ENCODE peak calls at places on chromosomes 7 and 10, in ten cellular contexts. J is spleen, S is cardiac muscle cell, Y is AG04450, D is brain microvascular endothelial cell, B is HFFc6, P is HCT116, H is IMR-90, X is hepatocyte, Q is RWPE1. L is an unnamed sample.

GRCh38 chr10:13936826-13937225 is 350.1 kb downstream of the PRPF18 start:
- DNase-seq in J (no peak), S (no peak), Y (no peak), D (no peak), B (no peak), P (no peak), H (no peak), X (no peak), Q (no peak), L (no peak)

GRCh38 chr7:12670071-12670729 is 17.2 kb upstream of the ARL4A start:
- DNase-seq in J (no peak), S (no peak), Y (peak), D (no peak), B (no peak), P (no peak), H (peak), X (peak), Q (no peak), L (no peak)

GRCh38 chr7:64793106-64793755 is 997 bp upstream of the ZNF138 start:
- DNase-seq in J (no peak), S (no peak), Y (no peak), D (no peak), B (peak), P (no peak), H (peak), X (no peak), Q (no peak), L (no peak)

GRCh38 chr7:87152897-87153641 is 816 bp downstream of the DMTF1 start:
- DNase-seq in J (peak), S (peak), Y (no peak), D (no peak), B (peak), P (no peak), H (peak), X (peak), Q (peak), L (no peak)

GRCh38 chr7:1142051-1142635 is 17.9 kb downstream of the ZFAND2A start:
- DNase-seq in J (peak), S (no peak), Y (no peak), D (no peak), B (no peak), P (no peak), H (no peak), X (no peak), Q (no peak), L (no peak)

GRCh38 chr7:135801877-135802276 is 53.3 kb upstream of the FAM180A start:
- DNase-seq in J (no peak), S (no peak), Y (no peak), D (no peak), B (no peak), P (no peak), H (no peak), X (no peak), Q (no peak), L (no peak)

GRCh38 chr10:93680414-93681047 is 21.9 kb downstream of the FRA10AC1 start:
- DNase-seq in J (no peak), S (peak), Y (no peak), D (peak), B (peak), P (peak), H (peak), X (peak), Q (peak), L (no peak)

GRCh38 chr7:139948587-139948986 is 114.2 kb downstream of the PARP12 start:
- DNase-seq in J (no peak), S (no peak), Y (no peak), D (no peak), B (no peak), P (no peak), H (no peak), X (no peak), Q (no peak), L (no peak)

GRCh38 chr10:89086801-89087513 is 96.4 kb downstream of the FAS start:
- DNase-seq in J (peak), S (no peak), Y (peak), D (peak), B (peak), P (no peak), H (peak), X (no peak), Q (no peak), L (no peak)

GRCh38 chr10:129678186-129678585 is 211.1 kb downstream of the MGMT start:
- DNase-seq in J (no peak), S (no peak), Y (no peak), D (no peak), B (no peak), P (no peak), H (no peak), X (no peak), Q (no peak), L (no peak)

GRCh38 chr10:6621536-6621935 is 41.5 kb upstream of the PRKCQ start:
- DNase-seq in J (no peak), S (no peak), Y (no peak), D (peak), B (no peak), P (no peak), H (peak), X (peak), Q (peak), L (no peak)

GRCh38 chr7:1844956-1845390 is 174.9 kb downstream of the ELFN1 start:
- DNase-seq in J (peak), S (peak), Y (no peak), D (no peak), B (no peak), P (no peak), H (no peak), X (no peak), Q (no peak), L (no peak)

GRCh38 chr10:128047991-128048826 is 78.0 kb downstream of the MKI67 start:
- DNase-seq in J (peak), S (peak), Y (no peak), D (peak), B (no peak), P (no peak), H (peak), X (peak), Q (peak), L (no peak)

GRCh38 chr7:519429-519973 is at the start of gene PDGFA:
- DNase-seq in J (no peak), S (peak), Y (no peak), D (no peak), B (peak), P (no peak), H (peak), X (peak), Q (no peak), L (peak)

GRCh38 chr7:33327427-33327826 is 198.1 kb downstream of the BBS9 start:
- DNase-seq in J (no peak), S (no peak), Y (no peak), D (no peak), B (no peak), P (no peak), H (no peak), X (no peak), Q (no peak), L (no peak)

GRCh38 chr7:128031901-128032604 is 816 bp upstream of the LRRC4 start:
- DNase-seq in J (peak), S (peak), Y (peak), D (peak), B (peak), P (no peak), H (peak), X (peak), Q (peak), L (peak)

GRCh38 chr7:39683216-39683845 is 60.0 kb downstream of the RALA start:
- DNase-seq in J (no peak), S (no peak), Y (no peak), D (peak), B (peak), P (no peak), H (peak), X (peak), Q (peak), L (no peak)

GRCh38 chr7:123643495-123644428 is 11.9 kb upstream of the LMOD2 start:
- DNase-seq in J (no peak), S (peak), Y (no peak), D (peak), B (peak), P (peak), H (peak), X (peak), Q (peak), L (no peak)

GRCh38 chr7:1934017-1934416 is 263.9 kb downstream of the ELFN1 start:
- DNase-seq in J (peak), S (no peak), Y (no peak), D (no peak), B (no peak), P (no peak), H (no peak), X (no peak), Q (no peak), L (no peak)

GRCh38 chr7:150442811-150443210 is 7.6 kb upstream of the GIMAP8 start:
- DNase-seq in J (no peak), S (no peak), Y (no peak), D (no peak), B (no peak), P (no peak), H (no peak), X (no peak), Q (no peak), L (no peak)

GRCh38 chr7:144256112-144256511 is 8.5 kb downstream of the OR2A7 start:
- DNase-seq in J (no peak), S (no peak), Y (no peak), D (no peak), B (no peak), P (peak), H (no peak), X (no peak), Q (no peak), L (no peak)

GRCh38 chr10:26486985-26487850 is 49.1 kb downstream of the APBB1IP start:
- DNase-seq in J (no peak), S (no peak), Y (peak), D (peak), B (peak), P (peak), H (peak), X (peak), Q (peak), L (no peak)

DNA sequence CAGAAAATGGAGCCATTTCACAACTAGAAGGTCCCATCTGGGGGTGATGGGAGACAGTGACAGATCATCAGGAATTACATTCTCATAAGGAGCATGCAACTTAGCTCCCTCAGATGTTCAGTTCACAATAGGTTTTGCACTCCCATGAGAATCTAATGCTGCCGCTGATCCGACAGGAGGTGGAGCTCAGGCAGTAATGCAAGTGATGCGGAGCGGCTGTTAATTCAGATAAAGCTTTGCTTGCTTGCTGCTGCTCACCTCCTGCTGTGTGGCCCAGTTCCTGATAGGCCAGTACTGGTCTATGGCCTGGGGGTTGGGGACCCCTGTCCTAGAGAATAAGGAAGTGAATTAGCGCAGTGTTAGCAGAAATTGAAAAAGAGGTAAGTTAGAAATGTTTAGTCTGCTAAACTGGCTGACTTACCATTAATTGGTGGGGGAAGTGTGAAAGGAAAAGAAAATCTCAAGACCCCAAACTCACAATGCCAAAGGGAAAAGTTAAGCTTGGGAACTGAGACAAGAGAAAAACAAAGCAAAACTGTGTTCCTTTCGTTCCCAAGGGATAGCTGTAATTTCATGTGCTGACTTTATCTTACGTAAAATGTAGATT is 76.4 kb downstream of the LYZL2 start:
- DNase-seq in J (no peak), S (no peak), Y (no peak), D (no peak), B (no peak), P (no peak), H (no peak), X (no peak), Q (no peak), L (no peak)
- TF ChIP-seq CTCF in J (no peak), S (no peak), Y (no peak), D (no peak), B (no peak), P (no peak), H (no peak), X (no peak), Q (no peak), L (no peak)

GRCh38 chr10:63464402-63465292 is 1.1 kb downstream of the JMJD1C start:
- DNase-seq in J (no peak), S (peak), Y (no peak), D (peak), B (peak), P (no peak), H (peak), X (peak), Q (peak), L (peak)

GRCh38 chr10:63462442-63462841 is 3.3 kb downstream of the JMJD1C start:
- DNase-seq in J (no peak), S (no peak), Y (no peak), D (no peak), B (no peak), P (no peak), H (no peak), X (no peak), Q (no peak), L (no peak)

GRCh38 chr10:63467833-63468232 is 2.1 kb upstream of the JMJD1C start:
- DNase-seq in J (no peak), S (no peak), Y (no peak), D (no peak), B (no peak), P (no peak), H (peak), X (no peak), Q (no peak), L (no peak)

GRCh38 chr10:63466168-63466935 is 575 bp upstream of the JMJD1C start:
- DNase-seq in J (peak), S (peak), Y (no peak), D (peak), B (peak), P (peak), H (peak), X (peak), Q (peak), L (no peak)

DNA sequence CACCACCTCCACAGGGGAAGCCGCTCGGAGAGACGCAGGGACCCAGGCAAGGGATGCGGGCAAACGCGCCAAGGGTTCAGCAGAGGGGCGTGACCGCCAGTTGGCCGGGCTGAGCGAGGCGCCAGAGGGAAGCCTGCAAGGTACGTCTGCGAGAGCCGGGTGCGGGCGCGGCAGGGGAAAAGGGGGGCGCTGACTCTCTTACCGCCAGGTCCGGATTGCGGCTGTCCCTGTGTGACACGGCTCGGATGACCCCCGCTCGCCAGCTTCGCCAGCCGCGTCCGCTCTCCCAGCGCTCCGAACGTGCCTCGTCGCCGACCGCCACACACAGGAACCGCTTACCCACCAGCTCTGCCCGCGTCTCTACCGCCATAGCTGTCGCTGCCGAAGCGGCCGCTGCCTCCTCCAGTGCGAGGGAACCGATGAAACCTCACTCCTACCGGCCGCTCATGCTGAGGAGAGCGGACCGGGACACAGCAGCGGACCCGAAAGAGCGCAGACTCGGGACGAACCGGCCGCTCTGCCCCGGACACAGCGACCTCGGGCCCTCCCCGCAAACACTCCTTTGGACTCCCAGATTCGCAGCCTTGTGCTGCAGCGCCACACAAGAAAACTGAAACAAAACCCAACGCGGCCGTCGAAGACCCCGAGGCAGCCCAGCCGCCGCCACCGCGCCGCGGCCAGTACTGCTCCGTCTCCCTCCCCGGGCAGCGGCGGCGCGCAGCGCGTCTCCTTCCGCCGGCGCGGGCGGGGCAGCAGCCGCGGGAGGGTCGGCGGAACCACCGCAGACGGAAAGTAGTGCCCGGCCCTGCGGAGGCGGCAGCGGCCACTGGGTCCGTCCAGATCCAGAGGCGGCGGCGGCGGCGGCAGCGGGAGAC is at the start of gene JMJD1C:
- DNase-seq in J (peak), S (peak), Y (peak), D (peak), B (peak), P (peak), H (peak), X (peak), Q (peak), L (peak)
- TF ChIP-seq CTCF in J (no peak), S (no peak), Y (no peak), D (peak), B (peak), P (no peak), H (no peak), X (no peak), Q (no peak), L (peak)

GRCh38 chr7:112665709-112666108 is 124.5 kb downstream of the TMEM168 start:
- DNase-seq in J (no peak), S (peak), Y (no peak), D (no peak), B (no peak), P (no peak), H (peak), X (peak), Q (no peak), L (no peak)
- TF ChIP-seq CTCF in J (no peak), S (peak), Y (peak), D (peak), B (peak), P (peak), H (no peak), X (peak), Q (peak), L (peak)

DNA sequence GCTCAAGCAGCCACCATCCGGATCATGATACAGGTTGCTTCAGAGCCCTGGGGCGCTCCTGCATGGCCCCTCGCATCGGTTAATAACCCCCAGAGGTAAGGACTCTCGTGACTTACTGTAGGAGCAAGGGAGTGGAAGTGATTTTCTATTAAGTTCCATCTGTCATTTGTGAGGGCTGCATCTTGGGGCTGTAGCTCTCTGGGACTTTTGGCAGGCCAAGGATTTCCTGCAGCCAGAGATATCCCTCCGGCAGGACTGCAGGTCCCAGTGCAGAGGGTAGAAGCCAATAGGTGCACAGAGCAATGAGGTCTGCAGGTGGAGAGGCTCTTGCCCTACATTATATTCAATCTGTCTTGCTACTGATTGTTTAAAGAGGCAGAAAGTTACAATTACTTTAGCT is 356.8 kb upstream of the ADARB2 start:
- DNase-seq in J (no peak), S (no peak), Y (no peak), D (no peak), B (no peak), P (no peak), H (no peak), X (no peak), Q (no peak), L (no peak)
- TF ChIP-seq CTCF in J (no peak), S (no peak), Y (no peak), D (no peak), B (no peak), P (no peak), H (no peak), X (no peak), Q (no peak), L (no peak)

GRCh38 chr10:12825255-12825654 is 176.3 kb downstream of the CCDC3 start:
- DNase-seq in J (no peak), S (no peak), Y (peak), D (no peak), B (no peak), P (no peak), H (peak), X (no peak), Q (no peak), L (no peak)

GRCh38 chr10:12826800-12827372 is 174.6 kb downstream of the CCDC3 start:
- DNase-seq in J (peak), S (no peak), Y (no peak), D (no peak), B (no peak), P (no peak), H (no peak), X (no peak), Q (no peak), L (no peak)

GRCh38 chr10:12829796-12830195 is 171.7 kb downstream of the CCDC3 start:
- DNase-seq in J (peak), S (no peak), Y (no peak), D (no peak), B (no peak), P (no peak), H (no peak), X (no peak), Q (no peak), L (no peak)

GRCh38 chr10:12832096-12832495 is 169.4 kb downstream of the CCDC3 start:
- DNase-seq in J (peak), S (no peak), Y (no peak), D (no peak), B (no peak), P (no peak), H (no peak), X (no peak), Q (no peak), L (no peak)

DNA sequence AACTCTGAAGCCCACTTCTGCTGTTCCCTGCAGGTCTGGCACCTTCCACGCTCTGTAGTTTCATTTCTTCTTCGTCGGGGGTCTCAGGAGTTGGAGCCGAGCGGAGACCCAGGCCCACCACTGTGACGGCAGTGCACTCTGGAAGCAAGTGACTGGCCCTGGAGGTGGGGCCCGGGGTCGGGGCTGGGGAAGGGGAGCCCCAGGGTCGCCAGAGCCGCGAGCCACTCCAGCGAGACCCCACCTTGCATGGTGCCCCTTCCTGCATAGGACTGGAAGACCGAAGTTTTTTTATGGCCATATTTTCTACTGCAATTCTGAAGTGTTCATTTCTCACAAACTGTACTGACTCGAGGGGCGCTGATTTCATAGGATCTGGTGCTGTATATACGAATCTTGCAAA is 172.8 kb downstream of the CCDC3 start:
- DNase-seq in J (peak), S (no peak), Y (no peak), D (no peak), B (no peak), P (no peak), H (no peak), X (no peak), Q (no peak), L (no peak)
- TF ChIP-seq CTCF in J (no peak), S (no peak), Y (no peak), D (no peak), B (no peak), P (no peak), H (no peak), X (no peak), Q (no peak), L (no peak)

L was measured in progenitor cell of endocrine pancreas.